ENCODE peak calls at places on chromosomes 12 and 14, in seven cellular contexts. I is tibial artery, Z is cardiac muscle cell, O is HepG2, H is neural progenitor cell, S is IMR-90, M is NT2/D1. U is an unnamed sample. For H3K9me3, the result is how much of the 10 kb centered on the place peaks cover.

GRCh38 chr14:62123959-62124358 is 361.7 kb downstream of the SNAPC1 start:
- DNase-seq in I (no peak), Z (no peak), O (no peak), H (no peak), S (no peak), M (no peak), U (no peak)

GRCh38 chr12:106773286-106773685 is 1.2 kb upstream of the RIC8B start:
- DNase-seq in I (no peak), Z (no peak), O (no peak), H (no peak), S (no peak), M (no peak), U (no peak)

GRCh38 chr12:67515679-67516363 is 132.7 kb upstream of the DYRK2 start:
- DNase-seq in I (no peak), Z (peak), O (no peak), H (no peak), S (no peak), M (no peak), U (peak)

GRCh38 chr12:727321-727720 is 25.1 kb upstream of the WNK1 start:
- DNase-seq in I (no peak), Z (no peak), O (no peak), H (no peak), S (peak), M (no peak), U (no peak)

GRCh38 chr12:53743277-53744129 is 8.3 kb downstream of the CISTR start:
- DNase-seq in I (no peak), Z (peak), O (peak), H (peak), S (peak), M (peak), U (no peak)

GRCh38 chr12:15679146-15679545 is 110.0 kb downstream of the EPS8 start:
- DNase-seq in I (no peak), Z (peak), O (peak), H (no peak), S (peak), M (no peak), U (no peak)

GRCh38 chr14:53814371-53814770 is 142.3 kb downstream of the BMP4 start:
- DNase-seq in I (no peak), Z (no peak), O (no peak), H (no peak), S (no peak), M (no peak), U (peak)

GRCh38 chr14:75430106-75430505 is 2.3 kb downstream of the JDP2 start:
- DNase-seq in I (peak), Z (peak), O (no peak), H (no peak), S (peak), M (no peak), U (peak)

GRCh38 chr12:102824218-102824835 is 92.7 kb downstream of the PAH start:
- DNase-seq in I (no peak), Z (peak), O (peak), H (peak), S (peak), M (peak), U (no peak)

GRCh38 chr14:68566075-68566474 is 226.8 kb downstream of the ZFP36L1 start:
- DNase-seq in I (no peak), Z (no peak), O (peak), H (no peak), S (no peak), M (no peak), U (no peak)

GRCh38 chr14:21614245-21614644 is 20.5 kb downstream of the OR10G2 start:
- DNase-seq in I (no peak), Z (no peak), O (no peak), H (no peak), S (no peak), M (no peak), U (no peak)

GRCh38 chr14:30214456-30215090 is 286.9 kb upstream of the PRKD1 start:
- DNase-seq in I (no peak), Z (peak), O (peak), H (peak), S (peak), M (peak), U (no peak)

GRCh38 chr14:58805057-58805456 is 167.3 kb downstream of the DACT1 start:
- DNase-seq in I (no peak), Z (peak), O (no peak), H (no peak), S (peak), M (no peak), U (no peak)

GRCh38 chr12:68772714-68773113 is 26.7 kb downstream of the SLC35E3 start:
- DNase-seq in I (no peak), Z (no peak), O (no peak), H (no peak), S (no peak), M (no peak), U (no peak)

GRCh38 chr12:102169922-102170698 is 27.5 kb downstream of the PMCH start:
- DNase-seq in I (no peak), Z (peak), O (peak), H (peak), S (peak), M (peak), U (no peak)

GRCh38 chr14:69152181-69152943 is 557 bp downstream of the DCAF5 start:
- DNase-seq in I (peak), Z (peak), O (peak), H (peak), S (no peak), M (no peak), U (peak)

GRCh38 chr12:112381898-112382796 is at the start of gene HECTD4:
- DNase-seq in I (peak), Z (peak), O (peak), H (peak), S (peak), M (peak), U (peak)

GRCh38 chr12:109994262-109995175 is 1.6 kb downstream of the GIT2 start:
- DNase-seq in I (no peak), Z (peak), O (no peak), H (no peak), S (no peak), M (no peak), U (no peak)

GRCh38 chr14:100149789-100150611 is 9.4 kb downstream of the DEGS2 start:
- DNase-seq in I (no peak), Z (no peak), O (no peak), H (no peak), S (no peak), M (no peak), U (no peak)

GRCh38 chr12:109775172-109775881 is 57.9 kb downstream of the TRPV4 start:
- DNase-seq in I (peak), Z (peak), O (peak), H (peak), S (peak), M (peak), U (peak)

GRCh38 chr12:127284870-127285431 is 982.0 kb upstream of the TMEM132C start:
- DNase-seq in I (no peak), Z (peak), O (no peak), H (no peak), S (peak), M (no peak), U (peak)

DNA sequence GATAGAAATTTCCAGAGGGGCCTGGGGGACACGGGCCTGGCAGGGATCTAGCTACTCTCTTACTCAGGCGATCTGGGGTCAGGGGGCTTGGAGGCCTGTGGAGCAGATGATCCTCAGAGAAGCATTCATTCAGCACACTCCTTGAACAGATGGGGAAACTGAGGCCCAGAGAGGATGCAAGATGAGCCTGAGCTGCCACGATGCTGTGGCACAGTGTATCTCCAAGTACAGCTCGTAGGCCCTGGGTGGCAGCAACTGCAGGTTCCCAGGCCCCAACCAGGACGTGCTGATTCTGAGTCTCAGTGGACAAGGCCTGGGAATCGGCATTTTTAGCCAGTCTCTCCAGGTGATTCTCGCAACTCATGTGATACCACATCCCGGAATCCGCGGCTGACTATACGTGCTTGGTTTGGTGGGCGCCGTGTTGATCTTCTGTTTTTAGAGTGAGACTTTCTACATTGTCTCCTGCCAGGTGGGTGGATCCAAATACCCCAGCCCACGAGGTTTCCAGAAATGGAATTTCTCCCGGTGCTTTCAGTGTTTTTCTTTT is 22.5 kb downstream of the ADGRD1 start:
- DNase-seq in I (no peak), Z (no peak), O (no peak), H (no peak), S (no peak), M (no peak), U (no peak)
- H3K9me3 ChIP-seq in I (under half), Z (under half), O (under half), H (under half), S (under half), M (under half), U (under half)

DNA sequence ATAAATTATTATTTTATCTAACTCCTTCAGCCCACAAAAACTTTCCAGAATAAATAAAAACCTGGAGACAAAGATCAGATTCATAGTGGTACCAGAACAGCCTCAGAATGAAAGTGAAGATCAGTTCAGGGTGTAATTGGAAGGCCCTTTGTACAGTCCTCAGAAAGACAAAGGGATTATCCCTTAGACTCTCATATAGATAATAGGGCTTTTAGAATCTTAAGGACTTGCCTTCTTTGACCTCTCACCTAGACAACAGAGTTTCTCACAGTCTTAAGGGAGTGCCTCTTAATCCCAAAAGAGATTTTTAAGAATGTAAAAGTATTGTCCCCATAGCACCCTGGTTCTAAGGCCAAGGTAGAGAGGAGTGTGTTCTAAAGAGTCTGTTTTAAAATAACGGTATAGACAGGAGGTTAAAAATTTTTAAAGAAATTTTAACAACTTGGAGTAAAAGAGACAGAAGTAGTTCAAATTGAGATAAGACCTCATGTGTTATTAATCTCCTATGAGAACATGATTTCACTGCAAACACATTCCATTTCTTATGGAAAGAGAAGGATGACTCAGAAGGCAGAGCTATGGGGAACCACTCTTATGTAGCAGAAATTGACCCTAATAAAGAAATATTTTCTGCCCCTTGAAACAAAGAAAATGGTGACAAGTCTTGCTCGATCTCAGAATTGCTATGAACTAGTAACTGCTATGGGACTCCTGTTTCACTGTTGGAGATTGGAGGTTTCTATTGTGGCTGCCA is 24.2 kb upstream of the NOVA1 start:
- DNase-seq in I (no peak), Z (peak), O (no peak), H (peak), S (no peak), M (no peak), U (no peak)
- H3K9me3 ChIP-seq in I (under half), Z (under half), O (half or more), H (under half), S (under half), M (under half), U (under half)

GRCh38 chr12:114405199-114405448 is 820 bp downstream of the TBX5 start:
- DNase-seq in I (no peak), Z (peak), O (no peak), H (no peak), S (no peak), M (no peak), U (no peak)
- H3K9me3 ChIP-seq in I (under half), Z (under half), O (under half), H (under half), S (under half), M (under half), U (under half)

GRCh38 chr12:133130808-133131128 is 341 bp downstream of the ZNF10 start:
- DNase-seq in I (peak), Z (no peak), O (no peak), H (no peak), S (no peak), M (no peak), U (peak)
- H3K9me3 ChIP-seq in I (under half), Z (under half), O (half or more), H (under half), S (under half), M (half or more), U (half or more)

GRCh38 chr12:34346372-34347034 is 324.2 kb downstream of the ALG10 start:
- DNase-seq in I (no peak), Z (no peak), O (no peak), H (no peak), S (no peak), M (no peak), U (no peak)
- H3K9me3 ChIP-seq in I (under half), Z (under half), O (under half), H (under half), S (under half), M (under half), U (under half)

GRCh38 chr12:98406378-98406777 is 109.0 kb upstream of the TMPO start:
- DNase-seq in I (no peak), Z (no peak), O (no peak), H (no peak), S (no peak), M (no peak), U (no peak)
- H3K9me3 ChIP-seq in I (under half), Z (under half), O (under half), H (under half), S (under half), M (under half), U (under half)

DNA sequence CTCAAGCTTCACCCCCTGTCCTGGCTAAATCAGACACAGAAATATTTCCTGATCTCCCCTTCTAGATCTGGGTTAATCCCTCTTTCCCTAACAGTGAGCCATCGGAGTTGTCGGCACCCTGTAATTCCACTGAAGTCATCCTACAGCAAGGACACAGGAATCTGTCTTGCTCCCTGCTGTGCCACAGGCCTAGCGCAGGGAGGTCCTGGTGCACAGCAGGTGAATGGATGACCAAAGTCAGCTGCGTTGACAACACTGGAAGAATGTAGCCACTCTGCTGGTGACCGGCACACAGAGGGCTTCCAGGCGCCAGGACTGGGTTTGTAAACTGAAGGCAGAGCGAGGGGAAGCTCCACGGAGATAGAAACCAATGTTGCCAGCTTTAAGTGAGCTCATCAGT is 23.7 kb downstream of the TMEM229B start:
- DNase-seq in I (no peak), Z (no peak), O (no peak), H (no peak), S (no peak), M (no peak), U (no peak)
- H3K9me3 ChIP-seq in I (under half), Z (under half), O (under half), H (under half), S (under half), M (under half), U (under half)

GRCh38 chr12:34404377-34405285 is 382.3 kb downstream of the ALG10 start:
- DNase-seq in I (peak), Z (no peak), O (no peak), H (no peak), S (no peak), M (no peak), U (no peak)

GRCh38 chr12:34406228-34406995 is 384.1 kb downstream of the ALG10 start:
- DNase-seq in I (peak), Z (no peak), O (no peak), H (no peak), S (no peak), M (no peak), U (peak)

GRCh38 chr12:34405286-34406227 is 383.3 kb downstream of the ALG10 start:
- DNase-seq in I (peak), Z (no peak), O (no peak), H (no peak), S (no peak), M (no peak), U (peak)

GRCh38 chr12:34406996-34407300 is 384.7 kb downstream of the ALG10 start:
- DNase-seq in I (peak), Z (no peak), O (no peak), H (no peak), S (no peak), M (no peak), U (no peak)

GRCh38 chr12:34407813-34408212 is 385.5 kb downstream of the ALG10 start:
- DNase-seq in I (no peak), Z (no peak), O (no peak), H (no peak), S (no peak), M (no peak), U (no peak)
- H3K9me3 ChIP-seq in I (under half), Z (under half), O (half or more), H (under half), S (under half), M (half or more), U (under half)

DNA sequence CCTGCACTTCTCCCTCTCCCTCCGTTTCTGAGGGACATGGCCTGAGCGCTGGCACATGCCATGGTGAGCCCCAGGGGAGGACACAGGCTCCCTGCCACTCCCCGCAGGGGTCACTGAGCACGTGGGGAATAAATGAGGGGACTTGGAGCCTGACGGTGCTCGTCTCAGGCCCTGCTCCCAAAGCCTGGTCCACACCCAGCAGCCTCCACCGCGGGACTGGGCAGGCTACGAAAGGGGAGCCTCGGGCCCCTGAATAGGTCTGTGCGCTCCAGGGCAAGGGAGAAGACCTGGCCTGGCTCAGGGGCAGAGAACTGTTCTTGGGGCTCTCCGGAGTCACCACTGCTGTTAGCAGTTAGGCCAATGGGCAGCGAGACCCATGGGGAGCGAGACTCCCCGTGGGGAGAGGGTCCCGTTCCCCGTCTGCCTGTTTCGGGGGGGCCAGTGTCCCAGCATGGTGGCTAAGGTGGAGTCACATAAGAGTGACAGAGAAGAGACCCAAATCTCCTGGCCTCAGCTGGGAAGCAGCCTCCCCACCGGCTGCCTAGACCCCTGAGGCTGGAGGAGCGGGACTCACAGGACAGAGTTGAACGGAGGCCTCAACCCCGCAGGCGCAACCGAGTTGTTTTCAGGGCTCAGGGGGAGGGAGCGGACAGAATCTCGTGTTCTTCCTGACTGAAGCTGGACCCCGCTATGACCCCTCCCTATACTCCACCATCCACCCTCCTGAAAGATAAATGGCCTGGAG is 329.8 kb upstream of the SFSWAP start:
- DNase-seq in I (peak), Z (no peak), O (no peak), H (peak), S (no peak), M (no peak), U (no peak)
- H3K9me3 ChIP-seq in I (under half), Z (under half), O (under half), H (under half), S (under half), M (under half), U (under half)

U was measured in gastrocnemius medialis.